ENCODE peak calls at places on chromosomes 7 and 10, in nine cellular contexts. One of them, this sample, is unnamed.

GRCh38 chr10:94217431-94217830 is 145.3 kb downstream of the NOC3L start:
- DNase-seq in SK-N-SH: no peak
- DNase-seq in K562: no peak
- DNase-seq in HCT116: no peak
- DNase-seq in HepG2: no peak
- DNase-seq in A549: no peak
- DNase-seq in GM12878: no peak
- DNase-seq in Panc1: no peak
- DNase-seq in HL-60: no peak
- DNase-seq in this sample: no peak

GRCh38 chr7:140005754-140006503 is 56.8 kb downstream of the PARP12 start:
- DNase-seq in A549: peak
- DNase-seq in SK-N-SH: no peak
- DNase-seq in HCT116: peak
- DNase-seq in GM12878: no peak
- DNase-seq in HL-60: no peak
- DNase-seq in Panc1: no peak
- DNase-seq in HepG2: peak
- DNase-seq in K562: peak
- DNase-seq in this sample: peak

GRCh38 chr10:122407375-122408125 is 33.0 kb downstream of the PLEKHA1 start:
- DNase-seq in A549: no peak
- DNase-seq in HL-60: no peak
- DNase-seq in Panc1: no peak
- DNase-seq in SK-N-SH: no peak
- DNase-seq in K562: no peak
- DNase-seq in HCT116: no peak
- DNase-seq in HepG2: no peak
- DNase-seq in GM12878: no peak
- DNase-seq in this sample: no peak

GRCh38 chr10:78754269-78755074 is 314.3 kb upstream of the ZMIZ1 start:
- DNase-seq in K562: no peak
- DNase-seq in GM12878: no peak
- DNase-seq in HCT116: no peak
- DNase-seq in A549: no peak
- DNase-seq in SK-N-SH: peak
- DNase-seq in Panc1: no peak
- DNase-seq in HL-60: peak
- DNase-seq in HepG2: peak
- DNase-seq in this sample: peak

GRCh38 chr7:140876519-140877248 is 48.0 kb downstream of the BRAF start:
- DNase-seq in HepG2: no peak
- DNase-seq in GM12878: peak
- DNase-seq in A549: no peak
- DNase-seq in HCT116: no peak
- DNase-seq in SK-N-SH: no peak
- DNase-seq in HL-60: peak
- DNase-seq in K562: no peak
- DNase-seq in Panc1: no peak
- DNase-seq in this sample: no peak

GRCh38 chr10:68208424-68209042 is 23.4 kb downstream of the ATOH7 start:
- DNase-seq in HepG2: peak
- DNase-seq in GM12878: peak
- DNase-seq in HCT116: peak
- DNase-seq in HL-60: peak
- DNase-seq in K562: peak
- DNase-seq in Panc1: no peak
- DNase-seq in A549: peak
- DNase-seq in SK-N-SH: peak
- DNase-seq in this sample: peak

GRCh38 chr7:114703677-114704076 is 218.2 kb upstream of the MDFIC start:
- DNase-seq in HCT116: no peak
- DNase-seq in A549: peak
- DNase-seq in K562: no peak
- DNase-seq in Panc1: no peak
- DNase-seq in SK-N-SH: no peak
- DNase-seq in GM12878: no peak
- DNase-seq in HL-60: no peak
- DNase-seq in HepG2: no peak
- DNase-seq in this sample: no peak

GRCh38 chr7:552711-553636 is 33.3 kb upstream of the PDGFA start:
- DNase-seq in HepG2: peak
- DNase-seq in GM12878: no peak
- DNase-seq in Panc1: no peak
- DNase-seq in A549: no peak
- DNase-seq in HCT116: no peak
- DNase-seq in K562: no peak
- DNase-seq in HL-60: no peak
- DNase-seq in SK-N-SH: no peak
- DNase-seq in this sample: no peak

GRCh38 chr7:43198599-43199090 is 86.2 kb downstream of the HECW1 start:
- DNase-seq in GM12878: no peak
- DNase-seq in Panc1: no peak
- DNase-seq in HCT116: no peak
- DNase-seq in K562: no peak
- DNase-seq in A549: no peak
- DNase-seq in HL-60: no peak
- DNase-seq in HepG2: no peak
- DNase-seq in SK-N-SH: no peak
- DNase-seq in this sample: no peak

DNA sequence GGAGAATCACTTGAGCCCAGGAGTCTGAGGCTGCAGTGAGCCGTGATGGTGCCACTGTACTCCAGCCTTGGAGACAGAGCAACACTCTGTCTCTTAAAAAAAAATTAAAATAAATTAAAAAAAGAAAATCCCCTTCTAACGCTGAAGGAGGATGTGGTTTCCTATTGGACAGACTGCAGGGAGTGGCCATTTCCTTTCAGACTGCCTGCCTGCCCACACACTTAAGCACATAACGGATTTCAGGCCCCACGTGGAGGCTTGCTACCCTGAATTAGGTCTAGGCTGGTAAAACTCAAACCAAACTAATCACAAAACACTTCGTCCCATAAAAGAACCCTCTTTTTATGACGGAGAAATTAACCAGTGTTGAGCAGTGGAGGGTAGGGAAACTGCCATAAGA is 34.0 kb downstream of the GATA3 start:
- DNase-seq in GM12878: no peak
- DNase-seq in HCT116: no peak
- DNase-seq in A549: no peak
- DNase-seq in SK-N-SH: no peak
- DNase-seq in HL-60: no peak
- DNase-seq in Panc1: no peak
- DNase-seq in K562: no peak
- DNase-seq in HepG2: no peak
- DNase-seq in this sample: no peak
- TF ChIP-seq REST in GM12878: no peak
- TF ChIP-seq REST in HCT116: no peak
- TF ChIP-seq REST in A549: no peak
- TF ChIP-seq REST in SK-N-SH: no peak
- TF ChIP-seq REST in HL-60: no peak
- TF ChIP-seq REST in Panc1: no peak
- TF ChIP-seq REST in K562: no peak
- TF ChIP-seq REST in HepG2: no peak
- TF ChIP-seq REST in this sample: no peak

DNA sequence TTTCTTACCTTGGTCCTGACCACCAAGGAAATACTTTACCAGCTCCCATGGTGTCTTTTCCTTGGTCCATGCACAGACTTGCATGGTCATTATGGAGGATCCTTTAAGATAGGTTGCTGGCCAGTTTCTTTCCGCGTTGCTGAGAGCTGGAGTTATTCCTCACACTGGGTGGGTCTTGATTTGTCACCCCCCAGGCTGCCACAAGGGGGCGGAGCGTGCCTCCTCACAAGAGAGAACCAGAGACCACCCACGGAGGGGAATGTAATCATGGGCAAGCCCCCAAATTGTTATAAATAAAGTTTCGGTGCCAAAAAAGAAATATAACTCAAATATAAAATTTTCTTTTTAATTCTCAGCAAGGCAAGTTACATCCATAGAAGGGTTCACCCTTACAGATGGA is 10.5 kb upstream of the TRIM24 start:
- DNase-seq in A549: peak
- DNase-seq in GM12878: no peak
- DNase-seq in HL-60: no peak
- DNase-seq in HCT116: no peak
- DNase-seq in K562: peak
- DNase-seq in Panc1: no peak
- DNase-seq in HepG2: no peak
- DNase-seq in SK-N-SH: peak
- DNase-seq in this sample: peak
- TF ChIP-seq REST in A549: no peak
- TF ChIP-seq REST in GM12878: no peak
- TF ChIP-seq REST in HL-60: no peak
- TF ChIP-seq REST in HCT116: no peak
- TF ChIP-seq REST in K562: no peak
- TF ChIP-seq REST in Panc1: no peak
- TF ChIP-seq REST in HepG2: no peak
- TF ChIP-seq REST in SK-N-SH: no peak
- TF ChIP-seq REST in this sample: no peak

GRCh38 chr7:28041508-28042314 is 138.9 kb downstream of the JAZF1 start:
- DNase-seq in HepG2: no peak
- DNase-seq in Panc1: no peak
- DNase-seq in GM12878: no peak
- DNase-seq in HL-60: no peak
- DNase-seq in K562: no peak
- DNase-seq in A549: peak
- DNase-seq in SK-N-SH: no peak
- DNase-seq in HCT116: peak
- DNase-seq in this sample: no peak

GRCh38 chr7:28038175-28038855 is 142.3 kb downstream of the JAZF1 start:
- DNase-seq in HepG2: no peak
- DNase-seq in GM12878: no peak
- DNase-seq in HCT116: no peak
- DNase-seq in Panc1: no peak
- DNase-seq in A549: no peak
- DNase-seq in HL-60: no peak
- DNase-seq in K562: no peak
- DNase-seq in SK-N-SH: no peak
- DNase-seq in this sample: no peak

GRCh38 chr7:28033386-28033785 is 147.2 kb downstream of the JAZF1 start:
- DNase-seq in A549: no peak
- DNase-seq in K562: no peak
- DNase-seq in SK-N-SH: no peak
- DNase-seq in HCT116: no peak
- DNase-seq in HepG2: no peak
- DNase-seq in GM12878: no peak
- DNase-seq in Panc1: no peak
- DNase-seq in HL-60: no peak
- DNase-seq in this sample: no peak

GRCh38 chr7:28036748-28037147 is 143.8 kb downstream of the JAZF1 start:
- DNase-seq in HepG2: no peak
- DNase-seq in Panc1: no peak
- DNase-seq in SK-N-SH: no peak
- DNase-seq in HL-60: no peak
- DNase-seq in GM12878: no peak
- DNase-seq in A549: peak
- DNase-seq in K562: no peak
- DNase-seq in HCT116: no peak
- DNase-seq in this sample: no peak

DNA sequence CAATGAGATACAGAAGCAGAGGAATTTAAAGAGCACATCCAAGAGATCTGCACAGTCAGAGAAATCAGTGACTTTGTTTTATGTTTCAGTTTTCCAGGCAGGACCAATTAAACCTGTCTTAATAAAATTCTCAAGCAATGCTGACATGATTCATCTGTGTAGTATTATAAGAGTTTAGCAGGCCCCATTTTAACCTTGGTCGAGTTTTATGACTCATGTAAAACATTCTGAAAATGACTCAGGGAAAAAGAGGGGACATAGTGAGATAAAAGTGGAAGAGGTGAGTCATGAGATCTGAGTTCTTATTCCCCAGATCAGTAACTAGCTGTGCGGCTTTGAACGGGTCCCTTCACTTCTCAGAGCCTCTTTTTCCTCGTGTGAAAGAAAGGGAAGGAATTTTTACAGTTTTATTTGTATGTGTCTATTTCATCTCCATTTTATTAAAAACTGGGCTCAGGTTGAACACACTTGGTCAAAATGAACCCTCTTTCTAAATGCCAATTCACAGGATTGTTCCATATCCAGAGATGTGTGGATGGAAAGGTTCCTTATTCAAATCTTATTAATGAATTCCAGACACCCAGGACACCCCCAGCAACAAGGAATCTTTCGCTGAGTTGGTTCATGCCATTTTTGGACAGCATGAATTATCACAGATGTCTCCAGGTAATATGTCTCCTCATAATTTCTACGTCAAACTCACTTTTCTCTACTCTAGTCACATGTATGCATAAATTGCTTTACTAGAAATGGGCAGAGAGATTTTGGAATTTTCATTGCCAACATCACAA is 143.2 kb downstream of the JAZF1 start:
- DNase-seq in GM12878: peak
- DNase-seq in HepG2: peak
- DNase-seq in HCT116: peak
- DNase-seq in Panc1: peak
- DNase-seq in HL-60: peak
- DNase-seq in A549: peak
- DNase-seq in SK-N-SH: no peak
- DNase-seq in K562: peak
- DNase-seq in this sample: no peak
- TF ChIP-seq REST in GM12878: no peak
- TF ChIP-seq REST in HepG2: no peak
- TF ChIP-seq REST in HCT116: no peak
- TF ChIP-seq REST in Panc1: no peak
- TF ChIP-seq REST in HL-60: no peak
- TF ChIP-seq REST in A549: no peak
- TF ChIP-seq REST in SK-N-SH: peak
- TF ChIP-seq REST in K562: no peak
- TF ChIP-seq REST in this sample: no peak

GRCh38 chr10:31187182-31187581 is 131.8 kb upstream of the ZEB1 start:
- DNase-seq in HCT116: no peak
- DNase-seq in SK-N-SH: no peak
- DNase-seq in HepG2: no peak
- DNase-seq in GM12878: no peak
- DNase-seq in A549: no peak
- DNase-seq in HL-60: no peak
- DNase-seq in K562: no peak
- DNase-seq in Panc1: no peak
- DNase-seq in this sample: no peak

GRCh38 chr10:31190488-31190887 is 128.5 kb upstream of the ZEB1 start:
- DNase-seq in HL-60: no peak
- DNase-seq in HepG2: no peak
- DNase-seq in GM12878: no peak
- DNase-seq in K562: no peak
- DNase-seq in A549: no peak
- DNase-seq in HCT116: no peak
- DNase-seq in SK-N-SH: no peak
- DNase-seq in Panc1: no peak
- DNase-seq in this sample: no peak

GRCh38 chr10:31188792-31189406 is 130.1 kb upstream of the ZEB1 start:
- DNase-seq in SK-N-SH: no peak
- DNase-seq in Panc1: no peak
- DNase-seq in HL-60: no peak
- DNase-seq in HepG2: no peak
- DNase-seq in K562: no peak
- DNase-seq in HCT116: no peak
- DNase-seq in GM12878: no peak
- DNase-seq in A549: no peak
- DNase-seq in this sample: no peak

GRCh38 chr10:31187607-31188210 is 131.3 kb upstream of the ZEB1 start:
- DNase-seq in HCT116: no peak
- DNase-seq in HL-60: no peak
- DNase-seq in A549: no peak
- DNase-seq in HepG2: no peak
- DNase-seq in Panc1: no peak
- DNase-seq in SK-N-SH: no peak
- DNase-seq in GM12878: no peak
- DNase-seq in K562: no peak
- DNase-seq in this sample: no peak

GRCh38 chr10:31186225-31187010 is 132.6 kb upstream of the ZEB1 start:
- DNase-seq in HCT116: peak
- DNase-seq in HepG2: peak
- DNase-seq in Panc1: no peak
- DNase-seq in K562: no peak
- DNase-seq in HL-60: no peak
- DNase-seq in GM12878: no peak
- DNase-seq in A549: no peak
- DNase-seq in SK-N-SH: no peak
- DNase-seq in this sample: peak
- TF ChIP-seq REST in HCT116: no peak
- TF ChIP-seq REST in HepG2: no peak
- TF ChIP-seq REST in Panc1: no peak
- TF ChIP-seq REST in K562: no peak
- TF ChIP-seq REST in HL-60: no peak
- TF ChIP-seq REST in GM12878: no peak
- TF ChIP-seq REST in A549: no peak
- TF ChIP-seq REST in SK-N-SH: no peak
- TF ChIP-seq REST in this sample: no peak